ENCODE peak calls at places on chromosomes 6 and 20, in eight cellular contexts. D is mucosa of descending colon, K is fibroblast of the aortic adventitia, Z is heart left ventricle, F is neuronal stem cell, O is aorta, Q is GM06990, J is brain microvascular endothelial cell. C is an unnamed sample.

GRCh38 chr6:9233226-9233625 is 797.9 kb upstream of the SLC35B3 start:
- DNase-seq in Z (no peak), K (no peak), F (no peak), D (no peak), O (no peak), J (no peak), Q (no peak), C (no peak)

GRCh38 chr6:33990061-33990541 is 155.8 kb downstream of the GRM4 start:
- DNase-seq in O (no peak), J (no peak), F (no peak), K (no peak), D (no peak), Z (no peak), Q (no peak), C (no peak)

GRCh38 chr6:5287205-5287965 is 26.1 kb downstream of the FARS2 start:
- DNase-seq in K (peak; percentile 67), F (no peak), Q (no peak), D (no peak), Z (no peak), O (no peak), J (peak; percentile 69), C (no peak)

GRCh38 chr6:2209226-2209809 is 36.1 kb downstream of the GMDS start:
- DNase-seq in D (peak; percentile 87), Q (no peak), J (peak; percentile 12), K (peak; percentile 18), O (no peak), Z (no peak), F (peak; percentile 23), C (peak; percentile 70)

GRCh38 chr6:168121308-168121665 is 42.3 kb upstream of the FRMD1 start:
- DNase-seq in Q (no peak), Z (no peak), D (no peak), F (no peak), J (no peak), O (peak; percentile 59), K (no peak), C (no peak)

GRCh38 chr20:52056203-52057062 is 135.1 kb downstream of the ZFP64 start:
- DNase-seq in O (no peak), Q (no peak), K (peak; percentile 82), J (peak; percentile 80), Z (no peak), F (no peak), D (no peak), C (no peak)

GRCh38 chr6:108650781-108651180 is 90.1 kb downstream of the FOXO3 start:
- DNase-seq in J (peak; percentile 7), F (no peak), O (no peak), K (peak; percentile 69), Q (no peak), D (no peak), Z (no peak), C (no peak)

GRCh38 chr6:122476131-122476530 is 4.5 kb upstream of the SERINC1 start:
- DNase-seq in K (peak; percentile 42), J (no peak), O (no peak), D (no peak), Q (no peak), Z (no peak), F (no peak), C (no peak)

GRCh38 chr6:148445620-148446019 is 103.0 kb downstream of the SASH1 start:
- DNase-seq in F (no peak), Z (no peak), K (no peak), D (no peak), Q (no peak), O (no peak), J (peak; percentile 77), C (no peak)

GRCh38 chr20:13772529-13772928 is 12.2 kb downstream of the ESF1 start:
- DNase-seq in F (no peak), O (no peak), K (no peak), Q (no peak), D (no peak), J (no peak), Z (no peak), C (no peak)

GRCh38 chr20:32972181-32973076 is 31.8 kb downstream of the SUN5 start:
- DNase-seq in Z (no peak), O (peak; percentile 61), D (peak; percentile 54), Q (peak; percentile 77), F (no peak), K (no peak), J (no peak), C (peak; percentile 42)

GRCh38 chr6:134822920-134823430 is 126.9 kb downstream of the ALDH8A1 start:
- DNase-seq in O (no peak), Z (peak; percentile 41), J (peak; percentile 85), D (peak; percentile 67), F (peak; percentile 81), K (peak; percentile 96), Q (peak; percentile 17), C (peak; percentile 53)

GRCh38 chr6:148021715-148022114 is 320.9 kb upstream of the SASH1 start:
- DNase-seq in J (no peak), Z (no peak), K (no peak), D (peak; percentile 58), O (no peak), F (no peak), Q (no peak), C (peak; percentile 27)

GRCh38 chr6:29627762-29628418 is 5.1 kb downstream of the GABBR1 start:
- DNase-seq in Q (no peak), F (peak; percentile 86), K (peak; percentile 82), J (peak; percentile 69), Z (peak; percentile 84), O (peak; percentile 94), D (peak; percentile 46), C (peak; percentile 60)

GRCh38 chr20:45467861-45468260 is 1.7 kb upstream of the WFDC2 start:
- DNase-seq in F (no peak), J (no peak), D (peak; percentile 48), Q (no peak), Z (no peak), K (no peak), O (no peak), C (peak; percentile 71)

GRCh38 chr20:11755071-11755881 is 162.4 kb upstream of the BTBD3 start:
- DNase-seq in Z (no peak), O (no peak), Q (no peak), D (no peak), K (peak; percentile 50), F (peak; percentile 26), J (no peak), C (no peak)

GRCh38 chr6:36290668-36291620 is 21.1 kb downstream of the PNPLA1 start:
- DNase-seq in Q (no peak), Z (no peak), J (peak; percentile 26), O (no peak), K (peak; percentile 40), D (peak; percentile 62), F (no peak), C (peak; percentile 77)

GRCh38 chr6:53335224-53335994 is 13.3 kb downstream of the ELOVL5 start:
- DNase-seq in K (no peak), Q (peak; percentile 75), D (peak; percentile 63), J (no peak), O (no peak), F (no peak), Z (no peak), C (peak; percentile 40)

GRCh38 chr6:53333439-53334408 is 15.0 kb downstream of the ELOVL5 start:
- DNase-seq in O (no peak), J (no peak), Q (no peak), D (no peak), Z (no peak), F (no peak), K (no peak), C (no peak)

GRCh38 chr6:53338304-53338703 is 10.4 kb downstream of the ELOVL5 start:
- DNase-seq in J (no peak), Z (no peak), D (no peak), Q (no peak), K (no peak), O (no peak), F (no peak), C (no peak)

GRCh38 chr6:53339424-53339823 is 9.3 kb downstream of the ELOVL5 start:
- DNase-seq in F (no peak), J (no peak), D (no peak), Q (no peak), K (no peak), Z (no peak), O (no peak), C (no peak)

DNA sequence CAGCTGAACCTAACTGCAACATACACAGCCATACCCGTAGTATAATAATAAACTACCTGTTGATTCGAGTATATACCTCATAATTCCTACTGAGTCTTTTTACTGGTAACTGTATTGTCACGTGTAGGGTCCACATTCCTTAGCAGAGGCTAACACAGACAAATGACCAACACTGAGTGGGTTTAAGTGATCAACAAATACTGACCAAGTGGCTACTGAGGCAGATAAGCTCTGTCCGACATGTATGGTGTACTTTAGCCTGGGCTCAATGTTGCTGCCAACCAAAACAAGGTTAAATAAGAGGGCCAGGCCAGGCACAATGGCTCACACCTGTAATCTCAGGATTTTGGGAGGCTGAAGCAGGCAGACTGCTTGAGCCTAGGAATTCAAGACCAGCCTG is 12.7 kb downstream of the ELOVL5 start:
- DNase-seq in Z (no peak), O (no peak), Q (no peak), F (no peak), K (no peak), J (no peak), D (no peak), C (no peak)
- H3K4me3 ChIP-seq in Z (no peak overlapping the region), O (no peak overlapping the region), Q (peak overlapping the region; percentile 55), F (no peak overlapping the region), K (no peak overlapping the region), J (no peak overlapping the region), D (no peak overlapping the region), C (no peak overlapping the region)

GRCh38 chr6:15386756-15387112 is 140.9 kb downstream of the JARID2 start:
- DNase-seq in Q (no peak), O (no peak), J (no peak), K (no peak), Z (no peak), F (no peak), D (no peak), C (no peak)
- H3K4me3 ChIP-seq in Q (no peak overlapping the region), O (no peak overlapping the region), J (no peak overlapping the region), K (no peak overlapping the region), Z (no peak overlapping the region), F (no peak overlapping the region), D (no peak overlapping the region), C (no peak overlapping the region)

GRCh38 chr20:58388882-58389323 is at the start of gene VAPB:
- DNase-seq in Q (peak; percentile 97), Z (peak; percentile 96), F (peak; percentile 94), J (peak; percentile 84), O (peak; percentile 99), K (peak; percentile 96), D (peak; percentile 96), C (peak; percentile 95)

GRCh38 chr20:58389968-58390658 is 1.1 kb downstream of the VAPB start:
- DNase-seq in F (no peak), Q (no peak), K (no peak), Z (no peak), O (no peak), D (no peak), J (no peak), C (no peak)

GRCh38 chr20:58390659-58391035 is 1.6 kb downstream of the VAPB start:
- DNase-seq in Z (no peak), F (no peak), J (no peak), D (no peak), K (no peak), Q (no peak), O (no peak), C (no peak)

GRCh38 chr20:58389324-58389967 is 417 bp downstream of the VAPB start:
- DNase-seq in J (no peak), Z (no peak), O (peak; percentile 84), F (no peak), D (peak; percentile 29), K (no peak), Q (no peak), C (peak; percentile 30)

GRCh38 chr20:58388028-58388601 is 914 bp upstream of the VAPB start:
- DNase-seq in F (no peak), Q (no peak), J (no peak), K (no peak), Z (no peak), D (no peak), O (no peak), C (no peak)
- H3K4me3 ChIP-seq in F (peak overlapping the region; percentile 98), Q (no peak overlapping the region), J (no peak overlapping the region), K (no peak overlapping the region), Z (peak overlapping the region; percentile 69), D (no peak overlapping the region), O (no peak overlapping the region), C (peak overlapping the region; percentile 88)

GRCh38 chr6:27503436-27504030 is 30.6 kb upstream of the ZNF184 start:
- DNase-seq in K (peak; percentile 86), D (peak; percentile 66), Q (peak; percentile 72), O (peak; percentile 90), Z (peak; percentile 44), J (peak; percentile 72), F (peak; percentile 80), C (peak; percentile 79)
- H3K4me3 ChIP-seq in K (peak overlapping the region; percentile 65), D (no peak overlapping the region), Q (peak overlapping the region; percentile 73), O (peak overlapping the region; percentile 8), Z (peak overlapping the region; percentile 52), J (peak overlapping the region; percentile 58), F (peak overlapping the region; percentile 53), C (peak overlapping the region; percentile 43)